ENCODE peak calls at places on chromosomes 7 and 10, in seven cellular contexts. W is mammary epithelial cell, F is body of pancreas, D is transverse colon, C is fibroblast of mammary gland, Q is astrocyte of the spinal cord, O is spleen. T is an unnamed sample.

GRCh38 chr7:147276783-147277370 is 1160.3 kb downstream of the CNTNAP2 start:
- DNase-seq in W (no peak), F (no peak), D (no peak), C (no peak), Q (no peak), O (no peak), T (no peak)

GRCh38 chr10:79246606-79247275 is 100.5 kb upstream of the PPIF start:
- DNase-seq in W (no peak), F (no peak), D (no peak), C (peak), Q (no peak), O (no peak), T (no peak)

GRCh38 chr10:38047666-38048065 is 37.2 kb downstream of the ZNF33A start:
- DNase-seq in W (no peak), F (no peak), D (no peak), C (peak), Q (no peak), O (no peak), T (no peak)

GRCh38 chr7:69429817-69430501 is 168.3 kb upstream of the AUTS2 start:
- DNase-seq in W (no peak), F (no peak), D (peak), C (peak), Q (peak), O (no peak), T (no peak)

GRCh38 chr10:87850742-87851205 is 12.6 kb downstream of the KLLN start:
- DNase-seq in W (peak), F (peak), D (peak), C (peak), Q (peak), O (peak), T (peak)

GRCh38 chr10:124916098-124916584 is 25.8 kb upstream of the ZRANB1 start:
- DNase-seq in W (no peak), F (no peak), D (no peak), C (peak), Q (no peak), O (no peak), T (no peak)

GRCh38 chr10:70590663-70591416 is 11.7 kb downstream of the PRF1 start:
- DNase-seq in W (no peak), F (no peak), D (no peak), C (no peak), Q (no peak), O (no peak), T (no peak)

GRCh38 chr10:11018426-11018818 is 750 bp downstream of the CELF2 start:
- DNase-seq in W (no peak), F (peak), D (peak), C (no peak), Q (no peak), O (peak), T (no peak)

GRCh38 chr7:33841658-33842057 is 63.7 kb upstream of the BMPER start:
- DNase-seq in W (peak), F (no peak), D (no peak), C (peak), Q (no peak), O (no peak), T (no peak)

GRCh38 chr10:68989317-68989990 is 851 bp downstream of the KIFBP start:
- DNase-seq in W (no peak), F (no peak), D (no peak), C (peak), Q (peak), O (no peak), T (no peak)

GRCh38 chr7:105210721-105211205 is 178.0 kb downstream of the SRPK2 start:
- DNase-seq in W (no peak), F (peak), D (no peak), C (no peak), Q (no peak), O (no peak), T (no peak)

GRCh38 chr10:14302035-14302434 is 28.7 kb downstream of the FRMD4A start:
- DNase-seq in W (peak), F (no peak), D (no peak), C (peak), Q (peak), O (no peak), T (no peak)

GRCh38 chr10:121077331-121077730 is 226.2 kb downstream of the WDR11 start:
- DNase-seq in W (peak), F (no peak), D (peak), C (peak), Q (peak), O (no peak), T (no peak)

GRCh38 chr10:13397052-13397451 is 49.0 kb upstream of the SEPHS1 start:
- DNase-seq in W (no peak), F (no peak), D (no peak), C (no peak), Q (no peak), O (no peak), T (no peak)

GRCh38 chr10:132638130-132638515 is 100.5 kb downstream of the INPP5A start:
- DNase-seq in W (no peak), F (no peak), D (no peak), C (no peak), Q (no peak), O (peak), T (no peak)

GRCh38 chr10:86820509-86820908 is 64.1 kb downstream of the BMPR1A start:
- DNase-seq in W (no peak), F (no peak), D (no peak), C (no peak), Q (no peak), O (no peak), T (no peak)

GRCh38 chr7:67343566-67343965 is 346.9 kb downstream of the TYW1 start:
- DNase-seq in W (no peak), F (no peak), D (no peak), C (no peak), Q (no peak), O (no peak), T (no peak)

GRCh38 chr7:149748223-149748874 is 25.0 kb downstream of the ZNF467 start:
- DNase-seq in W (no peak), F (no peak), D (no peak), C (no peak), Q (no peak), O (peak), T (no peak)

GRCh38 chr7:107911981-107912380 is 21.0 kb downstream of the DLD start:
- DNase-seq in W (no peak), F (no peak), D (no peak), C (no peak), Q (no peak), O (no peak), T (no peak)

GRCh38 chr10:97585439-97585811 is 1.2 kb downstream of the HOGA1 start:
- DNase-seq in W (no peak), F (no peak), D (no peak), C (no peak), Q (no peak), O (peak), T (no peak)

GRCh38 chr10:7121154-7121797 is 289.6 kb downstream of the SFMBT2 start:
- DNase-seq in W (peak), F (no peak), D (peak), C (peak), Q (peak), O (peak), T (peak)

GRCh38 chr7:40354736-40355135 is 219.9 kb downstream of the SUGCT start:
- DNase-seq in W (no peak), F (no peak), D (no peak), C (no peak), Q (no peak), O (no peak), T (no peak)

GRCh38 chr7:4809691-4810090 is 34.3 kb downstream of the AP5Z1 start:
- DNase-seq in W (no peak), F (no peak), D (no peak), C (no peak), Q (no peak), O (no peak), T (no peak)

GRCh38 chr10:4686644-4686996 is 139.4 kb upstream of the AKR1E2 start:
- DNase-seq in W (peak), F (no peak), D (no peak), C (peak), Q (peak), O (no peak), T (peak)

GRCh38 chr7:44995555-44996493 is 4.2 kb upstream of the CCM2 start:
- DNase-seq in W (no peak), F (no peak), D (no peak), C (no peak), Q (no peak), O (no peak), T (no peak)

GRCh38 chr7:129225206-129225930 is 538 bp downstream of the AHCYL2 start:
- DNase-seq in W (peak), F (peak), D (peak), C (peak), Q (peak), O (peak), T (no peak)

GRCh38 chr10:29676732-29677131 is 42.0 kb upstream of the SVIL start:
- DNase-seq in W (no peak), F (no peak), D (no peak), C (no peak), Q (no peak), O (no peak), T (no peak)

GRCh38 chr10:132624847-132625839 is 87.6 kb downstream of the INPP5A start:
- DNase-seq in W (no peak), F (peak), D (no peak), C (no peak), Q (peak), O (peak), T (no peak)

GRCh38 chr7:36784991-36785940 is 61.0 kb upstream of the AOAH start:
- DNase-seq in W (peak), F (peak), D (peak), C (no peak), Q (no peak), O (peak), T (no peak)

GRCh38 chr7:99897688-99898357 is 21.0 kb upstream of the OR2AE1 start:
- DNase-seq in W (no peak), F (no peak), D (no peak), C (no peak), Q (no peak), O (no peak), T (no peak)

GRCh38 chr7:107778283-107778682 is 24.7 kb downstream of the SLC26A3 start:
- DNase-seq in W (no peak), F (no peak), D (no peak), C (no peak), Q (no peak), O (no peak), T (no peak)

GRCh38 chr7:64098-64521 is 128.3 kb upstream of the FAM20C start:
- DNase-seq in W (peak), F (peak), D (peak), C (peak), Q (peak), O (peak), T (peak)
- TF ChIP-seq CTCF in W (peak), F (peak), D (peak), C (peak), Q (peak), O (peak), T (peak)

GRCh38 chr10:100812978-100813377 is 67.6 kb downstream of the PAX2 start:
- DNase-seq in W (no peak), F (no peak), D (no peak), C (no peak), Q (no peak), O (peak), T (no peak)
- TF ChIP-seq CTCF in W (no peak), F (no peak), D (no peak), C (no peak), Q (peak), O (no peak), T (no peak)

DNA sequence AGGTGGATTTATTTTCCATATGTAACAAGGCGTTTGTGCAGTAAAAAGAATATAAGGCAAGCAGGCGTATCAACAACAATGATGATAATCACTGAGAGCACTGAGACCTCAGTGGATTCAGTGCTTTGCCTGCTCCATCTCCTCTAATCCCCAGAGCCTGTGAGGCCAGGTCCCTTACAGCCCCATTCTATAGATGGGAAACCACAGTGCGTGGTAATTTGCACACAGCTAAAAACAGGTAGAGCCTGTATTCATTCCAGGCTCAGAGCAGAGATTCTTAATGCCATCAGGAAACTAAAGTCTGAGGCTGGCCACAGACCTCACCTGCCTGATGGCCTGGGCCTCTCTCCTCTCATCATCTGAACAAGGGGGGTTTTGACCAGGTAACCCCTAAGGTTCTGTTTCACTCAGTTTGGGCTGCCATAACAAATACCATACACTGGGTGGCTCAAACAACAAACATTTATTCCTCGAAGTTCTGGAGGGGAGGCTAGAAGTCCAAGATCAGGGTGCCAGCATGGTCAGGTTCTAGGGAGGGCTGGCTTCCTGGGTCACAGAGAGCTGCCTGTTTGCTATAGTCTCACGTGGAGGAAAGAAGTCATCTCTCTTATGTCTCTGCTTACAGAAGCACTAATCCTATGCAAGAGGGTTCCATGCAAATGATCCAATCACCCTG is 10.3 kb upstream of the RASSF4 start:
- DNase-seq in W (no peak), F (peak), D (no peak), C (no peak), Q (no peak), O (peak), T (no peak)
- TF ChIP-seq CTCF in W (no peak), F (no peak), D (no peak), C (peak), Q (no peak), O (no peak), T (no peak)

GRCh38 chr7:150756858-150757257 is 19.6 kb downstream of the GIMAP5 start:
- DNase-seq in W (no peak), F (no peak), D (no peak), C (peak), Q (no peak), O (no peak), T (no peak)
- TF ChIP-seq CTCF in W (no peak), F (peak), D (no peak), C (peak), Q (no peak), O (peak), T (peak)